ENCODE peak calls at places on chromosomes 6 and 20, in nine cellular contexts. One of them, this sample, is unnamed.

GRCh38 chr6:81929828-81930227 is 177.3 kb upstream of the TENT5A start:
- DNase-seq in left ventricle myocardium inferior: no peak
- DNase-seq in activated T-cell treated with anti-CD3 and anti-CD28 coated beads for 4 hours: no peak
- DNase-seq in retina: no peak
- DNase-seq in EH: peak
- DNase-seq in stimulated activated naive B cell treated with anti-CD40 and anti-IgM and Interleukin-4, amounts not matched to agents 10 μg/mL and 1 μg/mL and 100 μg/mL, for 72 hours: no peak
- DNase-seq in fibroblast of mammary gland: peak
- DNase-seq in T-helper 22 cell: no peak
- DNase-seq in activated gamma-delta T cell: no peak
- DNase-seq in this sample: no peak

GRCh38 chr20:37845878-37846277 is 57.0 kb upstream of the VSTM2L start:
- DNase-seq in left ventricle myocardium inferior: no peak
- DNase-seq in activated T-cell treated with anti-CD3 and anti-CD28 coated beads for 4 hours: no peak
- DNase-seq in retina: no peak
- DNase-seq in EH: no peak
- DNase-seq in stimulated activated naive B cell treated with anti-CD40 and anti-IgM and Interleukin-4, amounts not matched to agents 10 μg/mL and 1 μg/mL and 100 μg/mL, for 72 hours: no peak
- DNase-seq in fibroblast of mammary gland: no peak
- DNase-seq in T-helper 22 cell: no peak
- DNase-seq in activated gamma-delta T cell: no peak
- DNase-seq in this sample: no peak

GRCh38 chr6:3884007-3884745 is 35.0 kb downstream of the FAM50B start:
- DNase-seq in left ventricle myocardium inferior: no peak
- DNase-seq in activated T-cell treated with anti-CD3 and anti-CD28 coated beads for 4 hours: no peak
- DNase-seq in retina: no peak
- DNase-seq in EH: peak
- DNase-seq in stimulated activated naive B cell treated with anti-CD40 and anti-IgM and Interleukin-4, amounts not matched to agents 10 μg/mL and 1 μg/mL and 100 μg/mL, for 72 hours: no peak
- DNase-seq in fibroblast of mammary gland: peak
- DNase-seq in T-helper 22 cell: no peak
- DNase-seq in activated gamma-delta T cell: no peak
- DNase-seq in this sample: no peak

GRCh38 chr20:63658749-63659187 is 656 bp downstream of the RTEL1 start:
- DNase-seq in left ventricle myocardium inferior: peak
- DNase-seq in activated T-cell treated with anti-CD3 and anti-CD28 coated beads for 4 hours: no peak
- DNase-seq in retina: no peak
- DNase-seq in EH: no peak
- DNase-seq in stimulated activated naive B cell treated with anti-CD40 and anti-IgM and Interleukin-4, amounts not matched to agents 10 μg/mL and 1 μg/mL and 100 μg/mL, for 72 hours: no peak
- DNase-seq in fibroblast of mammary gland: peak
- DNase-seq in T-helper 22 cell: no peak
- DNase-seq in activated gamma-delta T cell: no peak
- DNase-seq in this sample: peak

GRCh38 chr6:43496370-43497128 is 13.6 kb downstream of the LRRC73 start:
- DNase-seq in left ventricle myocardium inferior: no peak
- DNase-seq in activated T-cell treated with anti-CD3 and anti-CD28 coated beads for 4 hours: no peak
- DNase-seq in retina: no peak
- DNase-seq in EH: peak
- DNase-seq in stimulated activated naive B cell treated with anti-CD40 and anti-IgM and Interleukin-4, amounts not matched to agents 10 μg/mL and 1 μg/mL and 100 μg/mL, for 72 hours: no peak
- DNase-seq in fibroblast of mammary gland: peak
- DNase-seq in T-helper 22 cell: no peak
- DNase-seq in activated gamma-delta T cell: no peak
- DNase-seq in this sample: peak

GRCh38 chr6:18632670-18633410 is 245.7 kb downstream of the RNF144B start:
- DNase-seq in left ventricle myocardium inferior: no peak
- DNase-seq in activated T-cell treated with anti-CD3 and anti-CD28 coated beads for 4 hours: no peak
- DNase-seq in retina: no peak
- DNase-seq in EH: peak
- DNase-seq in stimulated activated naive B cell treated with anti-CD40 and anti-IgM and Interleukin-4, amounts not matched to agents 10 μg/mL and 1 μg/mL and 100 μg/mL, for 72 hours: no peak
- DNase-seq in fibroblast of mammary gland: peak
- DNase-seq in T-helper 22 cell: no peak
- DNase-seq in activated gamma-delta T cell: no peak
- DNase-seq in this sample: no peak

GRCh38 chr6:20302168-20302567 is 89.9 kb upstream of the MBOAT1 start:
- DNase-seq in left ventricle myocardium inferior: no peak
- DNase-seq in activated T-cell treated with anti-CD3 and anti-CD28 coated beads for 4 hours: no peak
- DNase-seq in retina: no peak
- DNase-seq in EH: no peak
- DNase-seq in stimulated activated naive B cell treated with anti-CD40 and anti-IgM and Interleukin-4, amounts not matched to agents 10 μg/mL and 1 μg/mL and 100 μg/mL, for 72 hours: no peak
- DNase-seq in fibroblast of mammary gland: no peak
- DNase-seq in T-helper 22 cell: no peak
- DNase-seq in activated gamma-delta T cell: no peak
- DNase-seq in this sample: no peak

GRCh38 chr6:158290040-158290439 is 22.2 kb upstream of the TULP4 start:
- DNase-seq in left ventricle myocardium inferior: no peak
- DNase-seq in activated T-cell treated with anti-CD3 and anti-CD28 coated beads for 4 hours: no peak
- DNase-seq in retina: no peak
- DNase-seq in EH: no peak
- DNase-seq in stimulated activated naive B cell treated with anti-CD40 and anti-IgM and Interleukin-4, amounts not matched to agents 10 μg/mL and 1 μg/mL and 100 μg/mL, for 72 hours: no peak
- DNase-seq in fibroblast of mammary gland: no peak
- DNase-seq in T-helper 22 cell: no peak
- DNase-seq in activated gamma-delta T cell: no peak
- DNase-seq in this sample: no peak

GRCh38 chr6:41601248-41601549 is 37.1 kb upstream of the MDFI start:
- DNase-seq in left ventricle myocardium inferior: no peak
- DNase-seq in activated T-cell treated with anti-CD3 and anti-CD28 coated beads for 4 hours: no peak
- DNase-seq in retina: peak
- DNase-seq in EH: no peak
- DNase-seq in stimulated activated naive B cell treated with anti-CD40 and anti-IgM and Interleukin-4, amounts not matched to agents 10 μg/mL and 1 μg/mL and 100 μg/mL, for 72 hours: no peak
- DNase-seq in fibroblast of mammary gland: no peak
- DNase-seq in T-helper 22 cell: no peak
- DNase-seq in activated gamma-delta T cell: no peak
- DNase-seq in this sample: no peak

GRCh38 chr6:95387845-95388244 is 189.5 kb upstream of the MANEA start:
- DNase-seq in left ventricle myocardium inferior: no peak
- DNase-seq in activated T-cell treated with anti-CD3 and anti-CD28 coated beads for 4 hours: no peak
- DNase-seq in retina: no peak
- DNase-seq in EH: no peak
- DNase-seq in stimulated activated naive B cell treated with anti-CD40 and anti-IgM and Interleukin-4, amounts not matched to agents 10 μg/mL and 1 μg/mL and 100 μg/mL, for 72 hours: no peak
- DNase-seq in fibroblast of mammary gland: no peak
- DNase-seq in T-helper 22 cell: no peak
- DNase-seq in activated gamma-delta T cell: no peak
- DNase-seq in this sample: no peak

GRCh38 chr20:35602851-35603495 is 12.7 kb upstream of the SPAG4 start:
- DNase-seq in left ventricle myocardium inferior: no peak
- DNase-seq in activated T-cell treated with anti-CD3 and anti-CD28 coated beads for 4 hours: no peak
- DNase-seq in retina: no peak
- DNase-seq in EH: no peak
- DNase-seq in stimulated activated naive B cell treated with anti-CD40 and anti-IgM and Interleukin-4, amounts not matched to agents 10 μg/mL and 1 μg/mL and 100 μg/mL, for 72 hours: no peak
- DNase-seq in fibroblast of mammary gland: no peak
- DNase-seq in T-helper 22 cell: no peak
- DNase-seq in activated gamma-delta T cell: no peak
- DNase-seq in this sample: no peak

GRCh38 chr6:87904041-87904440 is 143.6 kb upstream of the SPACA1 start:
- DNase-seq in left ventricle myocardium inferior: no peak
- DNase-seq in activated T-cell treated with anti-CD3 and anti-CD28 coated beads for 4 hours: no peak
- DNase-seq in retina: peak
- DNase-seq in EH: no peak
- DNase-seq in stimulated activated naive B cell treated with anti-CD40 and anti-IgM and Interleukin-4, amounts not matched to agents 10 μg/mL and 1 μg/mL and 100 μg/mL, for 72 hours: no peak
- DNase-seq in fibroblast of mammary gland: no peak
- DNase-seq in T-helper 22 cell: no peak
- DNase-seq in activated gamma-delta T cell: no peak
- DNase-seq in this sample: no peak

GRCh38 chr6:108174371-108175175 is 8.8 kb downstream of the NR2E1 start:
- DNase-seq in left ventricle myocardium inferior: no peak
- DNase-seq in activated T-cell treated with anti-CD3 and anti-CD28 coated beads for 4 hours: no peak
- DNase-seq in retina: no peak
- DNase-seq in EH: peak
- DNase-seq in stimulated activated naive B cell treated with anti-CD40 and anti-IgM and Interleukin-4, amounts not matched to agents 10 μg/mL and 1 μg/mL and 100 μg/mL, for 72 hours: no peak
- DNase-seq in fibroblast of mammary gland: peak
- DNase-seq in T-helper 22 cell: no peak
- DNase-seq in activated gamma-delta T cell: no peak
- DNase-seq in this sample: no peak

GRCh38 chr20:35226775-35227681 is 538 bp downstream of the MMP24 start:
- DNase-seq in left ventricle myocardium inferior: peak
- DNase-seq in activated T-cell treated with anti-CD3 and anti-CD28 coated beads for 4 hours: peak
- DNase-seq in retina: peak
- DNase-seq in EH: peak
- DNase-seq in stimulated activated naive B cell treated with anti-CD40 and anti-IgM and Interleukin-4, amounts not matched to agents 10 μg/mL and 1 μg/mL and 100 μg/mL, for 72 hours: no peak
- DNase-seq in fibroblast of mammary gland: peak
- DNase-seq in T-helper 22 cell: no peak
- DNase-seq in activated gamma-delta T cell: peak
- DNase-seq in this sample: peak

GRCh38 chr6:119832411-119832810 is 482.9 kb upstream of the MAN1A1 start:
- DNase-seq in left ventricle myocardium inferior: no peak
- DNase-seq in activated T-cell treated with anti-CD3 and anti-CD28 coated beads for 4 hours: no peak
- DNase-seq in retina: no peak
- DNase-seq in EH: no peak
- DNase-seq in stimulated activated naive B cell treated with anti-CD40 and anti-IgM and Interleukin-4, amounts not matched to agents 10 μg/mL and 1 μg/mL and 100 μg/mL, for 72 hours: no peak
- DNase-seq in fibroblast of mammary gland: no peak
- DNase-seq in T-helper 22 cell: no peak
- DNase-seq in activated gamma-delta T cell: no peak
- DNase-seq in this sample: no peak

GRCh38 chr6:117498159-117498558 is 15.7 kb downstream of the DCBLD1 start:
- DNase-seq in left ventricle myocardium inferior: no peak
- DNase-seq in activated T-cell treated with anti-CD3 and anti-CD28 coated beads for 4 hours: no peak
- DNase-seq in retina: no peak
- DNase-seq in EH: peak
- DNase-seq in stimulated activated naive B cell treated with anti-CD40 and anti-IgM and Interleukin-4, amounts not matched to agents 10 μg/mL and 1 μg/mL and 100 μg/mL, for 72 hours: no peak
- DNase-seq in fibroblast of mammary gland: peak
- DNase-seq in T-helper 22 cell: no peak
- DNase-seq in activated gamma-delta T cell: no peak
- DNase-seq in this sample: no peak

GRCh38 chr6:18656506-18656905 is 269.4 kb downstream of the RNF144B start:
- DNase-seq in left ventricle myocardium inferior: no peak
- DNase-seq in activated T-cell treated with anti-CD3 and anti-CD28 coated beads for 4 hours: no peak
- DNase-seq in retina: no peak
- DNase-seq in EH: no peak
- DNase-seq in stimulated activated naive B cell treated with anti-CD40 and anti-IgM and Interleukin-4, amounts not matched to agents 10 μg/mL and 1 μg/mL and 100 μg/mL, for 72 hours: no peak
- DNase-seq in fibroblast of mammary gland: no peak
- DNase-seq in T-helper 22 cell: no peak
- DNase-seq in activated gamma-delta T cell: no peak
- DNase-seq in this sample: no peak

GRCh38 chr20:4601630-4602296 is 119.9 kb upstream of the PRND start:
- DNase-seq in left ventricle myocardium inferior: peak
- DNase-seq in activated T-cell treated with anti-CD3 and anti-CD28 coated beads for 4 hours: no peak
- DNase-seq in retina: no peak
- DNase-seq in EH: peak
- DNase-seq in stimulated activated naive B cell treated with anti-CD40 and anti-IgM and Interleukin-4, amounts not matched to agents 10 μg/mL and 1 μg/mL and 100 μg/mL, for 72 hours: no peak
- DNase-seq in fibroblast of mammary gland: no peak
- DNase-seq in T-helper 22 cell: no peak
- DNase-seq in activated gamma-delta T cell: no peak
- DNase-seq in this sample: no peak

GRCh38 chr20:3751664-3752385 is 15.7 kb downstream of the ADISSP start:
- DNase-seq in left ventricle myocardium inferior: peak
- DNase-seq in activated T-cell treated with anti-CD3 and anti-CD28 coated beads for 4 hours: no peak
- DNase-seq in retina: peak
- DNase-seq in EH: no peak
- DNase-seq in stimulated activated naive B cell treated with anti-CD40 and anti-IgM and Interleukin-4, amounts not matched to agents 10 μg/mL and 1 μg/mL and 100 μg/mL, for 72 hours: peak
- DNase-seq in fibroblast of mammary gland: no peak
- DNase-seq in T-helper 22 cell: peak
- DNase-seq in activated gamma-delta T cell: no peak
- DNase-seq in this sample: no peak

GRCh38 chr20:22925613-22925983 is 109.5 kb upstream of the SSTR4 start:
- DNase-seq in left ventricle myocardium inferior: no peak
- DNase-seq in activated T-cell treated with anti-CD3 and anti-CD28 coated beads for 4 hours: no peak
- DNase-seq in retina: no peak
- DNase-seq in EH: no peak
- DNase-seq in stimulated activated naive B cell treated with anti-CD40 and anti-IgM and Interleukin-4, amounts not matched to agents 10 μg/mL and 1 μg/mL and 100 μg/mL, for 72 hours: no peak
- DNase-seq in fibroblast of mammary gland: peak
- DNase-seq in T-helper 22 cell: no peak
- DNase-seq in activated gamma-delta T cell: no peak
- DNase-seq in this sample: no peak

GRCh38 chr6:84422380-84422968 is 195.0 kb upstream of the CEP162 start:
- DNase-seq in left ventricle myocardium inferior: peak
- DNase-seq in activated T-cell treated with anti-CD3 and anti-CD28 coated beads for 4 hours: no peak
- DNase-seq in retina: peak
- DNase-seq in EH: peak
- DNase-seq in stimulated activated naive B cell treated with anti-CD40 and anti-IgM and Interleukin-4, amounts not matched to agents 10 μg/mL and 1 μg/mL and 100 μg/mL, for 72 hours: no peak
- DNase-seq in fibroblast of mammary gland: peak
- DNase-seq in T-helper 22 cell: no peak
- DNase-seq in activated gamma-delta T cell: no peak
- DNase-seq in this sample: peak

GRCh38 chr6:21931641-21932335 is 338.2 kb downstream of the SOX4 start:
- DNase-seq in left ventricle myocardium inferior: no peak
- DNase-seq in activated T-cell treated with anti-CD3 and anti-CD28 coated beads for 4 hours: no peak
- DNase-seq in retina: no peak
- DNase-seq in EH: peak
- DNase-seq in stimulated activated naive B cell treated with anti-CD40 and anti-IgM and Interleukin-4, amounts not matched to agents 10 μg/mL and 1 μg/mL and 100 μg/mL, for 72 hours: no peak
- DNase-seq in fibroblast of mammary gland: peak
- DNase-seq in T-helper 22 cell: no peak
- DNase-seq in activated gamma-delta T cell: no peak
- DNase-seq in this sample: no peak

GRCh38 chr6:74899416-74899815 is 306.4 kb downstream of the COL12A1 start:
- DNase-seq in left ventricle myocardium inferior: no peak
- DNase-seq in activated T-cell treated with anti-CD3 and anti-CD28 coated beads for 4 hours: no peak
- DNase-seq in retina: no peak
- DNase-seq in EH: peak
- DNase-seq in stimulated activated naive B cell treated with anti-CD40 and anti-IgM and Interleukin-4, amounts not matched to agents 10 μg/mL and 1 μg/mL and 100 μg/mL, for 72 hours: no peak
- DNase-seq in fibroblast of mammary gland: peak
- DNase-seq in T-helper 22 cell: no peak
- DNase-seq in activated gamma-delta T cell: no peak
- DNase-seq in this sample: no peak